ENCODE peak calls at places on chromosomes 13 and 19, in ten cellular contexts. Q is IMR-90, K is body of pancreas, T is astrocyte of the spinal cord, F is AG09319, Z is BJ, E is keratinocyte, W is tibial artery, X is BE2C, O is psoas muscle. R is an unnamed sample.

GRCh38 chr19:40774916-40775631 is at the start of gene MIA:
- DNase-seq in O (no peak), E (no peak), X (no peak), K (no peak), Q (no peak), W (no peak), F (no peak), T (no peak), Z (no peak), R (no peak)

GRCh38 chr19:737591-738093 is 13.3 kb upstream of the MISP start:
- DNase-seq in K (peak), T (no peak), F (no peak), O (no peak), E (no peak), W (no peak), X (peak), Z (no peak), Q (peak), R (peak)

GRCh38 chr19:7993560-7993959 is 11.9 kb downstream of the ELAVL1 start:
- DNase-seq in K (no peak), X (no peak), O (peak), Z (no peak), Q (no peak), W (no peak), E (no peak), F (no peak), T (no peak), R (no peak)

GRCh38 chr19:2787115-2787514 is 1.8 kb downstream of the THOP1 start:
- DNase-seq in Q (no peak), X (no peak), T (no peak), E (no peak), Z (no peak), W (no peak), O (no peak), F (no peak), K (no peak), R (no peak)

GRCh38 chr19:36665832-36666231 is 805 bp downstream of the ZNF461 start:
- DNase-seq in K (no peak), W (no peak), F (no peak), Q (no peak), Z (no peak), O (no peak), E (no peak), T (no peak), X (no peak), R (no peak)

GRCh38 chr19:1172353-1173159 is 1.5 kb downstream of the SBNO2 start:
- DNase-seq in O (peak), Q (peak), W (peak), F (no peak), E (no peak), X (no peak), T (peak), K (peak), Z (no peak), R (peak)

GRCh38 chr13:79497852-79498251 is 16.9 kb downstream of the NDFIP2 start:
- DNase-seq in W (no peak), F (no peak), K (no peak), T (no peak), X (no peak), E (no peak), Q (no peak), O (no peak), Z (no peak), R (no peak)

GRCh38 chr13:101202590-101202989 is 213.7 kb downstream of the NALCN start:
- DNase-seq in O (no peak), T (no peak), Z (no peak), F (no peak), E (no peak), W (no peak), X (no peak), Q (no peak), K (no peak), R (no peak)

GRCh38 chr13:33265133-33265532 is 20.4 kb downstream of the STARD13 start:
- DNase-seq in T (no peak), Z (no peak), K (no peak), F (no peak), E (no peak), O (no peak), W (no peak), X (no peak), Q (no peak), R (no peak)

GRCh38 chr13:86986448-86986847 is 684.7 kb upstream of the SLITRK5 start:
- DNase-seq in Q (peak), T (peak), K (no peak), W (no peak), X (no peak), E (no peak), O (no peak), Z (no peak), F (no peak), R (peak)

GRCh38 chr19:47157455-47158321 is 27.1 kb downstream of the SAE1 start:
- DNase-seq in T (peak), X (no peak), E (no peak), W (peak), Q (peak), K (peak), F (no peak), Z (no peak), O (no peak), R (peak)

GRCh38 chr13:23766939-23767338 is 122.3 kb downstream of the MIPEP start:
- DNase-seq in X (no peak), T (no peak), E (no peak), W (no peak), Q (no peak), K (no peak), F (no peak), Z (no peak), O (no peak), R (no peak)

GRCh38 chr19:35673121-35673804 is 6.9 kb downstream of the UPK1A start:
- DNase-seq in X (peak), W (no peak), Z (no peak), F (no peak), Q (peak), E (peak), K (peak), T (peak), O (no peak), R (peak)

GRCh38 chr13:20489185-20489820 is 36.4 kb downstream of the CRYL1 start:
- DNase-seq in K (no peak), T (no peak), E (no peak), Z (no peak), X (no peak), O (no peak), Q (peak), F (no peak), W (peak), R (no peak)

GRCh38 chr13:48536851-48537250 is 4.0 kb upstream of the RCBTB2 start:
- DNase-seq in Q (no peak), K (no peak), T (no peak), O (no peak), X (no peak), W (no peak), Z (no peak), F (no peak), E (no peak), R (no peak)

GRCh38 chr19:39307233-39307821 is 11.1 kb downstream of the IFNL1 start:
- DNase-seq in W (no peak), E (no peak), Q (no peak), F (no peak), K (no peak), O (no peak), T (no peak), Z (no peak), X (no peak), R (peak)

GRCh38 chr13:64529874-64530485 is 2700.2 kb downstream of the PCDH9 start:
- DNase-seq in O (no peak), F (no peak), X (peak), K (peak), Z (no peak), E (no peak), Q (no peak), T (peak), W (no peak), R (peak)

GRCh38 chr13:43805071-43805468 is 18.3 kb upstream of the ENOX1 start:
- DNase-seq in W (no peak), X (no peak), Z (no peak), O (no peak), Q (peak), F (no peak), K (no peak), E (peak), T (peak), R (peak)

GRCh38 chr13:71602327-71602726 is 264.7 kb downstream of the DACH1 start:
- DNase-seq in T (no peak), O (no peak), Q (no peak), W (no peak), E (no peak), Z (no peak), X (no peak), K (no peak), F (no peak), R (no peak)

DNA sequence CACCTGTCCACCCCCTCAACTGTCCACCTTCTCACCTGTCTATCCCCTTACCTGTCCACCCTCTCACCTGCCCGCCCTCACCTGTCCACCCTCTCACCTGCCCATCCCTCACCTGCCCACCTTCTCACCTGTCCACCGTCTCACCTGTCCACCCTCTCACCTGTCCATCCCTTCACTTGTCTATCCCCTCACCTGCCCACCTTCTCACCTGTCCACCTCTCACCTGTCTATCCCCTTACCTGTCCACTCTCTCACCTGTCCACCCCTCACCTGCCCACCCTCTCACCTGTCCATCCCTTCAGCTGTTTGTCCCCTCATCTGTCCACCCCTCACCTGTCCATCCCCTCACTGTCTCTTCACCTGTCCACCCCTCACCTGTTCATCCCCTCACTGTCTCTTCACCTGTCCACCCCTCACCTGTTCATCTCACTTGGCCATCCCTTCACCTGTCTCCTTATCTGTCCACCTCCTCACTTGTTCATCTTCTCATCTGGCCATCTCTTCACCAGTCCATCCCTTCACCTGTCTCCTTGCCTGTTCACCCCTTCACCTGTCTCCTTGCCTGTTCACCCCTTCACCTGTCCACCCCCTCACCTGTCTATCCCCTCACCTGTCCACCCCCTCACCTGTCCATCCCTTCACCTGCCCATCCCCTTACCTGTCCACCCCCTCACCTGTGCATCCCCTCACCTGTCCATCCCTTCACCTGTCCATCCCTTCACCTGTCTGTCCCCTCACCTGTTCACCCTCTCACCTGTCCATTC is 12.7 kb upstream of the KANK2 start:
- DNase-seq in F (no peak), O (peak), W (no peak), E (no peak), Q (no peak), T (no peak), K (no peak), Z (no peak), X (no peak), R (no peak)
- TF ChIP-seq CTCF in F (no peak), O (no peak), W (no peak), E (no peak), Q (no peak), T (no peak), K (no peak), Z (no peak), X (no peak), R (no peak)

DNA sequence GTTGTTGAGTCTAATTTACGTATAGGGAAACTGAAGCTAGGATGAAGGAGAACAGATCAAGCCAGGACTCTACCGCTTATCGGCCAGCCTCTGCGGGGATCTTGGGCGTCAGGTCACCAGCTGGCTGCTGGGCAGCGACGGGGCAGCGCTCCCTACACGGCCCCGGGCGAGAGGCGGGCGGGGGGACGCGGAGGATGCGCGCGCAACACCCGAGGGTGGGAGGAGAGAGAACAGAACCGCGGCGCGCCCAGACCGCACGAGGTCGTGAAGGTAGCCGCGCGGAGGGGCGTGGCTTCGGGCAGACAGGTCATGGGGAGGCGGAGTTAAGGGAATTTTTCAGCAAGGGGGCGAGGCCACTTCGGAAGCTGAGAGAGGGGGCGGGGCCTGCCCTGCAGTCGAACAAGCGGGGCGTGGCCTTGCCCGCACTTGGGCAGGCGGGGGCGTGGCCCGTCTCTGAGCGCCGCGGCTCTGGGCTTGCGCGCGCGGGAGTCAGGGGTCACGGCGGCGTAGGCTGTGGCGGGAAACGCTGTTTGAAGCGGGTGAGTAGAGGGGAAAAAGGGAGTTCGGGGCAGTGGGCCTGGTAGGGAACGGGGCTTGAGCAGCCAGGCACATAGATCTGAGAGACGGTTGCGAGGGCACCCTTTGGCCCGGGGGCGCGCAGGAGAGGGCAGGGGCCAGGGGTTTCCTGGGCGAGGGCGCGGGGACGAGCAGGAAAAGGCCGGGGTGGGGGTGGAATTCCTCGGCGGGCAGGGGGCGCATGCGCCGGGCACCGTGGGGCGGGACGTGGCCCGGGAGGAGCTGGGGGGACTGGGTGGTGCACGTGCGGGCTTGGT is at the start of gene POLD1:
- DNase-seq in X (peak), W (peak), E (peak), Z (peak), T (peak), K (peak), O (peak), Q (peak), F (peak), R (peak)
- TF ChIP-seq CTCF in X (no peak), W (no peak), E (no peak), Z (no peak), T (no peak), K (no peak), O (no peak), Q (no peak), F (no peak), R (no peak)

GRCh38 chr19:29266603-29267002 is 53.7 kb upstream of the UQCRFS1 start:
- DNase-seq in Q (no peak), X (no peak), F (no peak), O (no peak), E (no peak), Z (no peak), T (no peak), K (no peak), W (no peak), R (no peak)
- TF ChIP-seq CTCF in Q (no peak), X (no peak), F (no peak), O (no peak), E (no peak), Z (no peak), T (no peak), K (no peak), W (no peak), R (no peak)

DNA sequence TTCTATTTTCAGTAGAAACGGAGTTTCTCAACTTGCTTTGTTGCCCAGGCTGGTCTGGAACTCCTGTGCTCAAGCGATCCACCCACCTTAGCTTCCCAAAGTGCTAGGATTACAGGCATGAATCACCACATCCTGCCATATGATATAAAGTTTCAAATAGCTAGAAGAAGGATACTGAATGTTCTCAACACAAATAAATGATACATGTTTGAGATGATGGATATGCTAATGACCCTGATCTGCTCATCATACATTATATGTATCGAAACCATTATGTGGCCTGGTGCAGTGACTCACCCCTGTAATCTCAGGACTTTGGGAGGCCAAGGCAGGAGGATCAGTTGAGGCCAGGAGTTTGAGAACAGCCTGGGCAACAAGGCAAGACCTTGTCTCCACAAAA is 11.5 kb downstream of the CIB3 start:
- DNase-seq in Q (peak), W (no peak), F (peak), X (no peak), T (peak), Z (no peak), O (no peak), K (no peak), E (peak), R (peak)
- TF ChIP-seq CTCF in Q (no peak), W (no peak), F (no peak), X (no peak), T (no peak), Z (no peak), O (no peak), K (no peak), E (no peak), R (no peak)

DNA sequence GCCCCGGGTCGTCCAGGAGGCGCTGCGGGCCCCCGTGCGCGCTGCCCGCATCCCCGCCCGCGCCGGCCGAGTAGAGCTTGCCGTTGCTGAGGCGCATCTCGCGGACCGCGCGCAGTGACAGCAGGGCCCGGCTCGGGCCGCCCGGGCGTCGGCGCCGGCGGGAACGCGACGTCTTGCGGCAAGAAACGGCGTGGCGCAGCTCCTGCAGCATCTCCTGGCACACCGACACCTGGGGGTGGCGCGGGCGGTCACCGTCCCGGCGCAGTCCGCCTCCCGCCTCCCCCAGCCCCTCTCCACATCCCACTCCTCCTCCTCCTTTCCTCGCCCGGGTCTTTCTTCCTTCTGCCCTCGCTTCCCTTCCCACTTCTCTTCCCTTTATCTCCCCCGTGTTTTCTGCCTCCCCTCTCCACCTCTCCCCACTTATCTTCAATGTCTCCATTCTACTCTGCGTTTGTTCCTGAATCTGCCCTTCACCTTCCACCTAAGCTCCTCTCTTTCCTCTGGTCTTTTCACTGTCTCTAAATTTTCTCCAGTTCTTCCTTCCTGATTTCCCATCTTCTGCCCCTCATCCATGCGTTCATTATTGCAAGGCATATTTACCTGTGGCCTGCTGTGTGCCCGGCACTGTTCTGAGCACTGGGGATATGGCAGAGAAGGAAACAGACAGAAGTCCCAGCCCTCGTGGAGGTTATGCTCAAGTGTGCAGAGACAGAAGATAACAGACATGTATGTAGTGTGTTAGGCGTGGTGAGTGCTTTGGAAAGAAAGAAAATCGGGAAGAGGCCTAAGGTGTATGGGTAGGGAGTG is 5.2 kb upstream of the ATP1A3 start:
- DNase-seq in Q (no peak), W (no peak), O (no peak), K (no peak), T (no peak), F (no peak), X (peak), E (no peak), Z (no peak), R (no peak)
- TF ChIP-seq CTCF in Q (no peak), W (no peak), O (no peak), K (no peak), T (no peak), F (no peak), X (no peak), E (no peak), Z (no peak), R (no peak)

DNA sequence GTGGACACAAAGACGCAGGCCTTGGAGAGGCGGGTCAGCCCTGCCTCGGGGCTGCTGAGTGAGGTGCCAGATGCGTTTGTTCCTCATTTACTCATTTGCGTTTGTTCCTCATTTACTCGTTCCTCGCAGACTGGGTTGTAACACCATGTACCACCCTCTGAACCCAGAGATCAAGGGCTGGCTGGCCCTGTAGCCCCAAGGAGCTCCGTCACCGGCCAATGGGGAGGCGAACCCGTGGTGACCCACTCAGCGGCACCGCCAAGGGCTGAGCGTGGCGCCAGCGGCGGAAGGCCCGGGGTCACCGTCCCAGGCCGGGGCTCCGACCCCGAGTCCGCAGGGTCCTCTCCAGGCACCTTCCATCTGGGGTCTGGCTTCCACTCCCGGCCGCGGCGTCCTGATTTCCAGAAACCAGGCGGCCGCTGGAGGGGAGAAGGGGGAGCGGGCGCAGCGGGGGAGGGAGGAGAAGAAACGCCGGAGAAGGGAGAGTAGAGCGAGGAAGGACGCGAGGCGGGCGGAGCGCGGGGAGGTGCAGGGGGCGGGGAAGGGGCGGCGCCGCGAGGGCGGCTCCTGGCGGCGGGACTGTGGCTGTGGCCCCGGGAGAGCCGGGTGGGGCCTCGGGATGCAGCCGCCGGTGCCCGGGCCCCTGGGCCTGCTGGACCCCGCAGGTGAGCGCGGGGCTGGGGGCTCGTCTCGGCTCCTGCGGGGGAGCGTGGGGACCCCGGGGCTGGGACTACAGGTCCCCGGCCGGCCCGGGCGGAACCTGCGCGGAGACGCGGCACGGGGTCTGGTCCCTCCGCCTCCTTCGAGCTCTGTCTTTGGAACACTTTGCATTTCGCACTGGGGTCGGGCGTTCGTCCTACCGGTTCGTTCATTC is at the start of gene TMEM255B:
- DNase-seq in X (peak), O (peak), K (peak), T (peak), Z (no peak), W (peak), E (no peak), F (no peak), Q (peak), R (peak)
- TF ChIP-seq CTCF in X (peak), O (peak), K (peak), T (peak), Z (no peak), W (no peak), E (no peak), F (no peak), Q (peak), R (no peak)

R was measured in cardiac fibroblast.